ENCODE peak calls at places on chromosomes 11 and 22, in four cellular contexts. Z is EL; U is stimulated activated naive CD8-positive, alpha-beta T cell treated with anti-CD3 and anti-CD28 coated beads, Interleukin-15, amount 100 ng/mL, for 72 hours; I is A549. D is an unnamed sample.

GRCh38 chr22:40607506-40607905 is 29.0 kb downstream of the MRTFA start:
- DNase-seq in U (no peak), I (no peak), Z (no peak), D (no peak)

GRCh38 chr22:42758929-42759629 is 38.4 kb upstream of the A4GALT start:
- DNase-seq in Z (no peak), I (no peak), U (no peak), D (no peak)

GRCh38 chr22:41442240-41442792 is 4.3 kb downstream of the TOB2 start:
- DNase-seq in U (no peak), I (no peak), Z (no peak), D (no peak)

GRCh38 chr11:6437993-6438392 is 2.8 kb downstream of the HPX start:
- DNase-seq in Z (no peak), U (no peak), I (no peak), D (no peak)

GRCh38 chr22:46209262-46209661 is 40.8 kb downstream of the CDPF1 start:
- DNase-seq in I (no peak), Z (no peak), U (no peak), D (no peak)

GRCh38 chr11:32434387-32435151 is 770 bp downstream of the WT1 start:
- DNase-seq in I (peak; percentile 52), Z (no peak), U (no peak), D (peak; percentile 26)

GRCh38 chr22:46363611-46364321 is 28.3 kb downstream of the TRMU start:
- DNase-seq in U (no peak), Z (no peak), I (no peak), D (no peak)

GRCh38 chr22:36439481-36440271 is 41.8 kb downstream of the TXN2 start:
- DNase-seq in I (peak; percentile 85), U (no peak), Z (peak; percentile 98), D (peak; percentile 97)

GRCh38 chr11:27088353-27088752 is 47.7 kb downstream of the BBOX1 start:
- DNase-seq in I (no peak), U (no peak), Z (no peak), D (no peak)

GRCh38 chr22:27698830-27699229 is 102.7 kb downstream of the MN1 start:
- DNase-seq in I (no peak), Z (no peak), U (no peak), D (no peak)

GRCh38 chr11:79794057-79794456 is 353.2 kb upstream of the TENM4 start:
- DNase-seq in U (no peak), I (no peak), Z (no peak), D (no peak)

GRCh38 chr11:42239102-42239501 is 779.6 kb upstream of the LRRC4C start:
- DNase-seq in Z (peak; percentile 16), U (no peak), I (no peak), D (no peak)

GRCh38 chr22:28108851-28109250 is 189.8 kb upstream of the PITPNB start:
- DNase-seq in U (no peak), I (no peak), Z (no peak), D (no peak)

GRCh38 chr11:121318848-121319834 is 26.6 kb downstream of the SC5D start:
- DNase-seq in Z (peak; percentile 35), U (no peak), I (no peak), D (peak; percentile 40)

GRCh38 chr11:61718613-61719302 is 33.7 kb upstream of the MYRF start:
- DNase-seq in U (no peak), Z (peak; percentile 86), I (no peak), D (no peak)

GRCh38 chr11:83063073-83063754 is 8.5 kb downstream of the RAB30 start:
- DNase-seq in Z (peak; percentile 44), I (peak; percentile 36), U (no peak), D (peak; percentile 84)

GRCh38 chr22:41352058-41352457 is 29.7 kb upstream of the TEF start:
- DNase-seq in Z (peak; percentile 77), U (no peak), I (peak; percentile 38), D (peak; percentile 66)

GRCh38 chr11:128324531-128325141 is 262.7 kb downstream of the ETS1 start:
- DNase-seq in U (peak; percentile 82), Z (no peak), I (no peak), D (no peak)

GRCh38 chr11:78419327-78419726 is 1.7 kb upstream of the GAB2 start:
- DNase-seq in Z (peak; percentile 91), U (no peak), I (peak; percentile 24), D (peak; percentile 89)

GRCh38 chr22:30421695-30422480 is 3.7 kb upstream of the MTFP1 start:
- DNase-seq in Z (no peak), I (no peak), U (no peak), D (no peak)

GRCh38 chr22:43273902-43274484 is 69.2 kb downstream of the SCUBE1 start:
- DNase-seq in I (peak; percentile 69), U (peak; percentile 36), Z (peak; percentile 55), D (peak; percentile 40)

GRCh38 chr22:26215766-26216165 is 46.5 kb downstream of the SEZ6L start:
- DNase-seq in I (no peak), Z (no peak), U (no peak), D (no peak)

GRCh38 chr11:72039108-72039850 is 40.6 kb downstream of the IL18BP start:
- DNase-seq in U (no peak), I (no peak), Z (peak; percentile 31), D (no peak)

GRCh38 chr22:38860291-38861169 is 11.5 kb downstream of the CBX6 start:
- DNase-seq in U (no peak), Z (no peak), I (no peak), D (no peak)

GRCh38 chr22:42357634-42358296 is 74.4 kb downstream of the NFAM1 start:
- DNase-seq in I (no peak), Z (no peak), U (no peak), D (no peak)

GRCh38 chr11:12565406-12565805 is 108.8 kb upstream of the TEAD1 start:
- DNase-seq in I (no peak), U (no peak), Z (no peak), D (no peak)

D was measured in LHCN-M2.